ENCODE peak calls at places on chromosomes 7 and 10, in ten cellular contexts. One of them, this sample, is unnamed.

GRCh38 chr10:129883029-129883428 is 81.0 kb downstream of the EBF3 start:
- DNase-seq in H7: no peak
- DNase-seq in NCI-H345: no peak
- DNase-seq in colonic mucosa: no peak
- DNase-seq in NCI-H1694 treated with DMSO at 0.1 percent for 48 hours: no peak
- DNase-seq in fibroblast of pulmonary artery: no peak
- DNase-seq in AG08396: no peak
- DNase-seq in lung: no peak
- DNase-seq in T-helper 1 cell: no peak
- DNase-seq in AML-193: no peak
- DNase-seq in this sample: no peak

GRCh38 chr10:129704786-129705525 is 237.9 kb downstream of the MGMT start:
- DNase-seq in H7: no peak
- DNase-seq in NCI-H345: no peak
- DNase-seq in colonic mucosa: no peak
- DNase-seq in NCI-H1694 treated with DMSO at 0.1 percent for 48 hours: no peak
- DNase-seq in fibroblast of pulmonary artery: no peak
- DNase-seq in AG08396: no peak
- DNase-seq in lung: no peak
- DNase-seq in T-helper 1 cell: no peak
- DNase-seq in AML-193: no peak
- DNase-seq in this sample: no peak

GRCh38 chr7:19296617-19297016 is 151.4 kb upstream of the FERD3L start:
- DNase-seq in H7: no peak
- DNase-seq in NCI-H345: no peak
- DNase-seq in colonic mucosa: no peak
- DNase-seq in NCI-H1694 treated with DMSO at 0.1 percent for 48 hours: no peak
- DNase-seq in fibroblast of pulmonary artery: no peak
- DNase-seq in AG08396: no peak
- DNase-seq in lung: no peak
- DNase-seq in T-helper 1 cell: no peak
- DNase-seq in AML-193: no peak
- DNase-seq in this sample: no peak

GRCh38 chr10:132546567-132547420 is 9.2 kb downstream of the INPP5A start:
- DNase-seq in H7: peak
- DNase-seq in NCI-H345: peak
- DNase-seq in colonic mucosa: no peak
- DNase-seq in NCI-H1694 treated with DMSO at 0.1 percent for 48 hours: no peak
- DNase-seq in fibroblast of pulmonary artery: no peak
- DNase-seq in AG08396: no peak
- DNase-seq in lung: no peak
- DNase-seq in T-helper 1 cell: no peak
- DNase-seq in AML-193: no peak
- DNase-seq in this sample: no peak

GRCh38 chr10:77179015-77179695 is 458.5 kb downstream of the KCNMA1 start:
- DNase-seq in H7: peak
- DNase-seq in NCI-H345: no peak
- DNase-seq in colonic mucosa: no peak
- DNase-seq in NCI-H1694 treated with DMSO at 0.1 percent for 48 hours: no peak
- DNase-seq in fibroblast of pulmonary artery: peak
- DNase-seq in AG08396: peak
- DNase-seq in lung: peak
- DNase-seq in T-helper 1 cell: no peak
- DNase-seq in AML-193: no peak
- DNase-seq in this sample: peak

GRCh38 chr10:122114156-122114747 is 125.3 kb downstream of the TACC2 start:
- DNase-seq in H7: peak
- DNase-seq in NCI-H345: no peak
- DNase-seq in colonic mucosa: no peak
- DNase-seq in NCI-H1694 treated with DMSO at 0.1 percent for 48 hours: no peak
- DNase-seq in fibroblast of pulmonary artery: no peak
- DNase-seq in AG08396: peak
- DNase-seq in lung: no peak
- DNase-seq in T-helper 1 cell: no peak
- DNase-seq in AML-193: no peak
- DNase-seq in this sample: no peak

GRCh38 chr10:98323221-98324164 is 55.5 kb upstream of the LOXL4 start:
- DNase-seq in H7: no peak
- DNase-seq in NCI-H345: no peak
- DNase-seq in colonic mucosa: peak
- DNase-seq in NCI-H1694 treated with DMSO at 0.1 percent for 48 hours: no peak
- DNase-seq in fibroblast of pulmonary artery: peak
- DNase-seq in AG08396: peak
- DNase-seq in lung: peak
- DNase-seq in T-helper 1 cell: no peak
- DNase-seq in AML-193: peak
- DNase-seq in this sample: no peak

GRCh38 chr7:46168671-46169383 is 247.8 kb upstream of the IGFBP3 start:
- DNase-seq in H7: no peak
- DNase-seq in NCI-H345: no peak
- DNase-seq in colonic mucosa: no peak
- DNase-seq in NCI-H1694 treated with DMSO at 0.1 percent for 48 hours: no peak
- DNase-seq in fibroblast of pulmonary artery: no peak
- DNase-seq in AG08396: no peak
- DNase-seq in lung: no peak
- DNase-seq in T-helper 1 cell: no peak
- DNase-seq in AML-193: no peak
- DNase-seq in this sample: no peak

GRCh38 chr10:112949875-112950507 is at the start of gene TCF7L2:
- DNase-seq in H7: peak
- DNase-seq in NCI-H345: peak
- DNase-seq in colonic mucosa: peak
- DNase-seq in NCI-H1694 treated with DMSO at 0.1 percent for 48 hours: peak
- DNase-seq in fibroblast of pulmonary artery: peak
- DNase-seq in AG08396: peak
- DNase-seq in lung: peak
- DNase-seq in T-helper 1 cell: peak
- DNase-seq in AML-193: peak
- DNase-seq in this sample: peak

GRCh38 chr7:154975984-154976383 is 26.9 kb downstream of the PAXIP1 start:
- DNase-seq in H7: no peak
- DNase-seq in NCI-H345: no peak
- DNase-seq in colonic mucosa: no peak
- DNase-seq in NCI-H1694 treated with DMSO at 0.1 percent for 48 hours: no peak
- DNase-seq in fibroblast of pulmonary artery: no peak
- DNase-seq in AG08396: no peak
- DNase-seq in lung: no peak
- DNase-seq in T-helper 1 cell: no peak
- DNase-seq in AML-193: no peak
- DNase-seq in this sample: no peak

GRCh38 chr10:27914888-27915287 is 84.0 kb downstream of the ODAD2 start:
- DNase-seq in H7: no peak
- DNase-seq in NCI-H345: no peak
- DNase-seq in colonic mucosa: no peak
- DNase-seq in NCI-H1694 treated with DMSO at 0.1 percent for 48 hours: no peak
- DNase-seq in fibroblast of pulmonary artery: no peak
- DNase-seq in AG08396: no peak
- DNase-seq in lung: no peak
- DNase-seq in T-helper 1 cell: no peak
- DNase-seq in AML-193: no peak
- DNase-seq in this sample: no peak

GRCh38 chr10:102175415-102175814 is 23.2 kb downstream of the NOLC1 start:
- DNase-seq in H7: no peak
- DNase-seq in NCI-H345: no peak
- DNase-seq in colonic mucosa: no peak
- DNase-seq in NCI-H1694 treated with DMSO at 0.1 percent for 48 hours: no peak
- DNase-seq in fibroblast of pulmonary artery: peak
- DNase-seq in AG08396: peak
- DNase-seq in lung: no peak
- DNase-seq in T-helper 1 cell: no peak
- DNase-seq in AML-193: no peak
- DNase-seq in this sample: no peak

GRCh38 chr7:17298840-17299476 is 506 bp downstream of the AHR start:
- DNase-seq in H7: peak
- DNase-seq in NCI-H345: peak
- DNase-seq in colonic mucosa: peak
- DNase-seq in NCI-H1694 treated with DMSO at 0.1 percent for 48 hours: no peak
- DNase-seq in fibroblast of pulmonary artery: peak
- DNase-seq in AG08396: peak
- DNase-seq in lung: peak
- DNase-seq in T-helper 1 cell: peak
- DNase-seq in AML-193: no peak
- DNase-seq in this sample: peak

GRCh38 chr7:7478569-7478968 is 57.1 kb downstream of the COL28A1 start:
- DNase-seq in H7: no peak
- DNase-seq in NCI-H345: no peak
- DNase-seq in colonic mucosa: no peak
- DNase-seq in NCI-H1694 treated with DMSO at 0.1 percent for 48 hours: no peak
- DNase-seq in fibroblast of pulmonary artery: no peak
- DNase-seq in AG08396: no peak
- DNase-seq in lung: no peak
- DNase-seq in T-helper 1 cell: no peak
- DNase-seq in AML-193: no peak
- DNase-seq in this sample: no peak

GRCh38 chr7:75951506-75951905 is 36.6 kb downstream of the POR start:
- DNase-seq in H7: no peak
- DNase-seq in NCI-H345: no peak
- DNase-seq in colonic mucosa: no peak
- DNase-seq in NCI-H1694 treated with DMSO at 0.1 percent for 48 hours: no peak
- DNase-seq in fibroblast of pulmonary artery: peak
- DNase-seq in AG08396: peak
- DNase-seq in lung: peak
- DNase-seq in T-helper 1 cell: no peak
- DNase-seq in AML-193: peak
- DNase-seq in this sample: no peak

This sample was measured in neural progenitor cell.